ENCODE peak calls at places on chromosomes 12 and 14, in four cellular contexts. Z is left cardiac atrium, X is epithelial cell of esophagus, K is cerebellar cortex. W is an unnamed sample.

GRCh38 chr12:130702966-130703732 is 12.9 kb downstream of the RIMBP2 start:
- DNase-seq in K (peak; percentile 94), X (no peak), Z (no peak), W (no peak)

GRCh38 chr12:1947081-1947480 is 28.6 kb upstream of the CACNA2D4 start:
- DNase-seq in Z (no peak), X (no peak), K (no peak), W (peak; percentile 91)

GRCh38 chr14:64968167-64968566 is 4.0 kb downstream of the RAB15 start:
- DNase-seq in X (no peak), K (peak; percentile 46), Z (no peak), W (no peak)

GRCh38 chr12:119931402-119931801 is 54.3 kb upstream of the CIT start:
- DNase-seq in Z (no peak), X (peak; percentile 76), K (no peak), W (no peak)

GRCh38 chr12:94994312-94994711 is 9.2 kb downstream of the NDUFA12 start:
- DNase-seq in K (no peak), Z (no peak), X (peak; percentile 89), W (peak; percentile 79)

GRCh38 chr12:6391013-6391412 is 7.1 kb downstream of the LTBR start:
- DNase-seq in Z (no peak), X (no peak), K (no peak), W (no peak)

GRCh38 chr14:66662374-66662773 is 154.4 kb downstream of the GPHN start:
- DNase-seq in X (peak; percentile 28), Z (no peak), K (no peak), W (no peak)

GRCh38 chr14:24377660-24378059 is 9.7 kb downstream of the NFATC4 start:
- DNase-seq in X (peak; percentile 28), Z (no peak), K (no peak), W (no peak)

GRCh38 chr12:87509233-87509820 is 519.9 kb downstream of the C12orf50 start:
- DNase-seq in Z (no peak), X (peak; percentile 86), K (no peak), W (peak; percentile 73)

GRCh38 chr12:14605401-14605989 is 37.8 kb upstream of the PLBD1 start:
- DNase-seq in K (no peak), Z (no peak), X (no peak), W (no peak)